ENCODE peak calls at places on chromosomes 7 and 10, in eight cellular contexts. W is Panc1, C is stomach, L is SK-N-SH, J is transverse colon, H is spleen, P is HepG2, A is breast epithelium. Z is an unnamed sample.

GRCh38 chr7:37970211-37970610 is 49.8 kb downstream of the EPDR1 start:
- DNase-seq in J (no peak), A (no peak), W (no peak), C (no peak), L (no peak), H (no peak), P (no peak), Z (no peak)

GRCh38 chr7:485188-486081 is 34.2 kb downstream of the PDGFA start:
- DNase-seq in P (no peak), J (peak), C (peak), L (no peak), H (peak), A (peak), W (no peak), Z (no peak)

GRCh38 chr10:113808168-113808567 is 45.7 kb downstream of the DCLRE1A start:
- DNase-seq in A (no peak), H (no peak), C (no peak), W (no peak), P (no peak), L (no peak), J (no peak), Z (no peak)

GRCh38 chr10:106795619-106796018 is 368.9 kb downstream of the SORCS1 start:
- DNase-seq in J (peak), P (peak), L (peak), H (no peak), C (no peak), A (no peak), W (no peak), Z (no peak)

GRCh38 chr10:44325157-44325556 is 59.7 kb downstream of the CXCL12 start:
- DNase-seq in J (peak), P (peak), L (no peak), H (no peak), W (no peak), A (no peak), C (peak), Z (no peak)

GRCh38 chr10:133342942-133343341 is 4.2 kb upstream of the PRAP1 start:
- DNase-seq in W (no peak), J (no peak), A (no peak), C (no peak), H (no peak), P (no peak), L (no peak), Z (no peak)

GRCh38 chr10:97442277-97442676 is 3.5 kb downstream of the EXOSC1 start:
- DNase-seq in C (no peak), H (no peak), A (no peak), L (no peak), W (no peak), J (no peak), P (no peak), Z (no peak)

GRCh38 chr7:39465055-39465929 is 100.9 kb upstream of the YAE1 start:
- DNase-seq in H (no peak), C (peak), J (peak), W (peak), L (peak), A (peak), P (peak), Z (peak)

GRCh38 chr10:59372543-59372942 is 10.2 kb upstream of the FAM13C start:
- DNase-seq in H (no peak), A (no peak), P (no peak), W (no peak), J (no peak), C (no peak), L (no peak), Z (no peak)

GRCh38 chr10:97481071-97481470 is 17.2 kb downstream of the MMS19 start:
- DNase-seq in C (no peak), A (no peak), H (no peak), P (no peak), L (no peak), J (no peak), W (no peak), Z (no peak)

GRCh38 chr7:14734839-14735321 is 167.7 kb downstream of the DGKB start:
- DNase-seq in J (no peak), L (peak), W (no peak), P (no peak), C (no peak), A (no peak), H (no peak), Z (no peak)

GRCh38 chr10:24046060-24046459 is 162.9 kb upstream of the KIAA1217 start:
- DNase-seq in W (no peak), A (no peak), H (no peak), L (no peak), P (no peak), C (no peak), J (no peak), Z (no peak)

GRCh38 chr7:48635796-48636195 is 288.6 kb upstream of the CDC14C start:
- DNase-seq in J (no peak), W (no peak), C (no peak), A (no peak), L (no peak), P (no peak), H (no peak), Z (no peak)

GRCh38 chr10:82653244-82653933 is 778.4 kb downstream of the NRG3 start:
- DNase-seq in J (no peak), W (no peak), P (no peak), H (no peak), A (no peak), L (no peak), C (no peak), Z (no peak)

GRCh38 chr7:93194368-93194767 is 31.9 kb downstream of the HEPACAM2 start:
- DNase-seq in J (no peak), W (no peak), P (peak), H (no peak), C (no peak), L (no peak), A (no peak), Z (no peak)

GRCh38 chr7:106855540-106856132 is 9.4 kb upstream of the PIK3CG start:
- DNase-seq in H (no peak), L (no peak), J (no peak), A (no peak), C (no peak), W (no peak), P (no peak), Z (no peak)

GRCh38 chr10:4883079-4883739 is 57.2 kb downstream of the AKR1E2 start:
- DNase-seq in P (peak), W (no peak), J (no peak), H (no peak), L (no peak), A (no peak), C (no peak), Z (no peak)

GRCh38 chr7:25527665-25528064 is 299.4 kb upstream of the NPVF start:
- DNase-seq in W (no peak), C (no peak), L (no peak), P (no peak), H (no peak), J (no peak), A (no peak), Z (no peak)

GRCh38 chr10:81876253-81876731 is 1.3 kb downstream of the NRG3 start:
- DNase-seq in J (no peak), H (peak), A (no peak), W (no peak), C (no peak), P (no peak), L (peak), Z (no peak)

GRCh38 chr10:45425628-45426563 is 51.9 kb downstream of the ALOX5 start:
- DNase-seq in A (no peak), J (no peak), H (peak), C (no peak), L (no peak), W (no peak), P (no peak), Z (peak)

GRCh38 chr10:45091968-45092367 is 91.2 kb downstream of the ZNF22 start:
- DNase-seq in L (peak), H (no peak), A (no peak), W (no peak), P (no peak), C (no peak), J (no peak), Z (no peak)

GRCh38 chr10:104472957-104473745 is 119.5 kb downstream of the CFAP58 start:
- DNase-seq in A (no peak), J (no peak), H (no peak), W (no peak), L (no peak), C (peak), P (no peak), Z (no peak)

GRCh38 chr10:4849042-4849402 is 23.0 kb downstream of the AKR1E2 start:
- DNase-seq in W (no peak), P (no peak), H (no peak), C (no peak), A (no peak), L (no peak), J (no peak), Z (no peak)

GRCh38 chr10:95758351-95759025 is 2.5 kb downstream of the ENTPD1 start:
- DNase-seq in H (no peak), P (no peak), J (peak), C (no peak), A (no peak), L (no peak), W (no peak), Z (no peak)

GRCh38 chr7:74387606-74388005 is 66.1 kb upstream of the GTF2IRD1 start:
- DNase-seq in H (no peak), A (no peak), W (no peak), J (no peak), P (no peak), C (peak), L (no peak), Z (no peak)

GRCh38 chr10:80471715-80472233 is 17.7 kb downstream of the TSPAN14 start:
- DNase-seq in J (no peak), W (no peak), P (no peak), L (no peak), A (no peak), C (no peak), H (no peak), Z (peak)

DNA sequence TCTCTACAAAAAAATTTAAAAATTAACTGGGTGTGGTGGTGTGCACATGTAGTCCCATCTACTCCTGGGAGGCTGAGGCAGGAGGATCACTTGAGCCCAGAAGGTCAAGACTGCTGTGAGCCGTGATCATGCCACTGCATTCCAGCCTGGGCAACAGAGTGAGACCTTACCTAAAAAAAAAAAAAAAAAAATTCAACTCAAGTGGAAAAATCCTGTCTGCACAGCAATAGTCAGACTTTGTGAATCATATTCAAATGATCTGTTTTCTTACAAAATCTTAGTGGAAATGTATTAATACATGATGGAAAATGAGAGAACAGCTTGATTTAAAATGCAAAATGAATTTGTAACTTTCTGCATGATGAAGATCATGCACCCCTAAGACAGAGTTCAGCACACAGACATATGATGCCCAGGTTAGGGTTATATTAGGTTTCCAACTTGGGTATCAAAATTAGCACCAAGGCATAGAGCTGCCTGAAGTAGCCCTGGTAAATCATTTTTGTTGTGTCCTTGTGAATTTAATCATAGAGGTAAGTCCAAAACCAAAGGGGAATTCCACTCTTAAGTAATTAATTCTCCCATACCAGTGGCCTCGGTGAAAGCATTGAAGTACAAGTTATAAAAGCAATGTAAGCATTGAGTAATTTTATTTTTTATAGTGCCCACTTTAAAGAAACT is 93.8 kb downstream of the ADD3 start:
- DNase-seq in H (no peak), W (no peak), C (no peak), L (no peak), J (no peak), P (no peak), A (no peak), Z (no peak)
- TF ChIP-seq POLR2AphosphoS5 in H (no peak), W (no peak), C (no peak), L (no peak), J (no peak), P (no peak), A (no peak), Z (no peak)

GRCh38 chr10:103241262-103242011 is 4.2 kb upstream of the RPEL1 start:
- DNase-seq in P (peak), J (peak), L (no peak), W (no peak), H (no peak), A (peak), C (peak), Z (peak)
- TF ChIP-seq POLR2AphosphoS5 in P (no peak), J (peak), L (no peak), W (peak), H (no peak), A (peak), C (no peak), Z (peak)

GRCh38 chr7:75993689-75994387 is 557 bp downstream of the TMEM120A start:
- DNase-seq in P (peak), H (peak), C (peak), J (peak), A (peak), L (peak), W (no peak), Z (no peak)
- TF ChIP-seq POLR2AphosphoS5 in P (peak), H (peak), C (no peak), J (no peak), A (no peak), L (peak), W (no peak), Z (no peak)

DNA sequence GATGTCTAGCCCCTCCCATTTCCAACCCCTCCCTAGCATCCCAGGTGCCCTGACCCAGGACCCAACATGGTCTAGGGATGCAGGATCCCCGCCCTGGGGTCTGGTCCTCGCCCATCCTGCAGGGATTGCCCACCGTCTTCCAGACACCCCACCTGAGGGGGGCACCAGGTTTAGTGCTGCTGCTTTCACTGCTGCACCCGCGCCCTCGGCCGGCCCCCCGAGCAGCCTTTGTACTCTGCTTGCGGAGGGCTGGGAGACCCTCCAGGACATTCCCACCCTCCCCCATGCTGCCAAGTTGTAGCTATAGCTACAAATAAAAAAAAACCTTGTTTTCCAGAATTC is 9.6 kb downstream of the ZYX start:
- DNase-seq in P (no peak), L (no peak), W (no peak), A (no peak), C (no peak), J (no peak), H (no peak), Z (no peak)
- TF ChIP-seq POLR2AphosphoS5 in P (no peak), L (no peak), W (no peak), A (no peak), C (no peak), J (no peak), H (peak), Z (no peak)

GRCh38 chr7:44398953-44399574 is 73.7 kb upstream of the CAMK2B start:
- DNase-seq in H (no peak), C (no peak), W (no peak), P (no peak), J (no peak), A (no peak), L (no peak), Z (no peak)

GRCh38 chr7:44400033-44400511 is 74.7 kb upstream of the CAMK2B start:
- DNase-seq in P (no peak), H (no peak), L (no peak), W (no peak), A (no peak), J (no peak), C (no peak), Z (no peak)

GRCh38 chr7:44396498-44396897 is 71.1 kb upstream of the CAMK2B start:
- DNase-seq in A (no peak), W (no peak), C (no peak), L (no peak), J (no peak), P (no peak), H (no peak), Z (no peak)

GRCh38 chr7:44396931-44397525 is 71.6 kb upstream of the CAMK2B start:
- DNase-seq in W (no peak), H (no peak), J (no peak), L (no peak), P (no peak), A (no peak), C (no peak), Z (no peak)

DNA sequence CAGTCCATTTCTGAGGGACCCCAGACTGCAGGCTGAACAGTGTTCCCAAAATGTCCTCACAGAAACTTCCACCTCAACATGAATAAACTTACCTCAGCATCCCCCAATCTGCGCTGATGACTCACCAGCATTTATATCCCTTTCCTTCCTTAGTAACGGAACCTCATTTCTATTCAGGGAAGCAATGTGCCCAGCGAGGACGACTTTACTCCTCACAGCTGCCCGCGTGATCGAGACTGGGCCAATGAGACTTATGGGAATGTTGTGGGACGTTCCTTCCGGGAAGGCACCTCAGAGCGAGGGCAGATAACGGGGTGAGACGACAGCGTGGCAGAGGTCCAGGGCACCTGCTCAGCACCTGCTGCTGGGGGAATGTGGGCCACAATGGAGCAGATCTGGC is 73.1 kb upstream of the CAMK2B start:
- DNase-seq in W (no peak), A (no peak), H (no peak), J (no peak), P (no peak), L (no peak), C (no peak), Z (no peak)
- TF ChIP-seq POLR2AphosphoS5 in W (no peak), A (no peak), H (no peak), J (no peak), P (no peak), L (no peak), C (no peak), Z (no peak)